ENCODE peak calls at places on chromosomes 2 and 18, in nine cellular contexts. J is IMR-90, S is GM10248, C is transverse colon, D is heart left ventricle, W is epithelial cell of esophagus, A is foreskin keratinocyte, H is fibroblast of villous mesenchyme, Y is SK-N-SH. Q is an unnamed sample.

GRCh38 chr18:54279477-54280205 is 10.3 kb downstream of the POLI start:
- DNase-seq in J (no peak), S (no peak), C (no peak), D (no peak), W (no peak), A (no peak), H (no peak), Y (no peak), Q (no peak)

GRCh38 chr2:20516646-20517341 is 69.9 kb downstream of the RHOB start:
- DNase-seq in J (peak), S (peak), C (no peak), D (no peak), W (no peak), A (no peak), H (no peak), Y (no peak), Q (no peak)

GRCh38 chr2:220293966-220294365 is 666.5 kb downstream of the SLC4A3 start:
- DNase-seq in J (no peak), S (no peak), C (no peak), D (no peak), W (peak), A (peak), H (no peak), Y (no peak), Q (no peak)

GRCh38 chr2:96065381-96065930 is 30.7 kb upstream of the GPAT2 start:
- DNase-seq in J (no peak), S (no peak), C (no peak), D (no peak), W (no peak), A (no peak), H (no peak), Y (peak), Q (no peak)

GRCh38 chr18:31977270-31977872 is 34.4 kb upstream of the TRAPPC8 start:
- DNase-seq in J (peak), S (peak), C (peak), D (no peak), W (peak), A (peak), H (peak), Y (peak), Q (peak)

GRCh38 chr2:11669454-11670291 is at the start of gene NTSR2:
- DNase-seq in J (peak), S (no peak), C (peak), D (peak), W (peak), A (peak), H (peak), Y (no peak), Q (peak)

GRCh38 chr18:75204978-75205759 is 3.8 kb downstream of the PTGR3 start:
- DNase-seq in J (peak), S (no peak), C (no peak), D (peak), W (no peak), A (no peak), H (peak), Y (no peak), Q (no peak)

GRCh38 chr18:13368080-13368813 is 149.7 kb downstream of the LDLRAD4 start:
- DNase-seq in J (no peak), S (no peak), C (no peak), D (no peak), W (no peak), A (no peak), H (no peak), Y (no peak), Q (no peak)

GRCh38 chr2:198315791-198316190 is 511.4 kb downstream of the PLCL1 start:
- DNase-seq in J (no peak), S (no peak), C (no peak), D (no peak), W (no peak), A (no peak), H (peak), Y (no peak), Q (no peak)

GRCh38 chr2:125386074-125386473 is 1269.9 kb upstream of the GYPC start:
- DNase-seq in J (no peak), S (no peak), C (no peak), D (no peak), W (no peak), A (no peak), H (no peak), Y (no peak), Q (no peak)
- TF ChIP-seq CTCF in J (no peak), S (no peak), C (no peak), D (no peak), W (no peak), A (no peak), H (no peak), Y (no peak), Q (no peak)

GRCh38 chr2:2184549-2185249 is 146.4 kb downstream of the MYT1L start:
- DNase-seq in J (no peak), S (no peak), C (no peak), D (no peak), W (no peak), A (no peak), H (no peak), Y (no peak), Q (no peak)

GRCh38 chr2:2191110-2191707 is 139.9 kb downstream of the MYT1L start:
- DNase-seq in J (no peak), S (no peak), C (no peak), D (no peak), W (no peak), A (no peak), H (no peak), Y (peak), Q (no peak)

GRCh38 chr2:2189112-2189398 is 142.0 kb downstream of the MYT1L start:
- DNase-seq in J (no peak), S (no peak), C (no peak), D (no peak), W (no peak), A (no peak), H (no peak), Y (no peak), Q (no peak)

GRCh38 chr2:2187196-2187595 is 143.9 kb downstream of the MYT1L start:
- DNase-seq in J (no peak), S (no peak), C (no peak), D (no peak), W (no peak), A (no peak), H (no peak), Y (no peak), Q (no peak)

DNA sequence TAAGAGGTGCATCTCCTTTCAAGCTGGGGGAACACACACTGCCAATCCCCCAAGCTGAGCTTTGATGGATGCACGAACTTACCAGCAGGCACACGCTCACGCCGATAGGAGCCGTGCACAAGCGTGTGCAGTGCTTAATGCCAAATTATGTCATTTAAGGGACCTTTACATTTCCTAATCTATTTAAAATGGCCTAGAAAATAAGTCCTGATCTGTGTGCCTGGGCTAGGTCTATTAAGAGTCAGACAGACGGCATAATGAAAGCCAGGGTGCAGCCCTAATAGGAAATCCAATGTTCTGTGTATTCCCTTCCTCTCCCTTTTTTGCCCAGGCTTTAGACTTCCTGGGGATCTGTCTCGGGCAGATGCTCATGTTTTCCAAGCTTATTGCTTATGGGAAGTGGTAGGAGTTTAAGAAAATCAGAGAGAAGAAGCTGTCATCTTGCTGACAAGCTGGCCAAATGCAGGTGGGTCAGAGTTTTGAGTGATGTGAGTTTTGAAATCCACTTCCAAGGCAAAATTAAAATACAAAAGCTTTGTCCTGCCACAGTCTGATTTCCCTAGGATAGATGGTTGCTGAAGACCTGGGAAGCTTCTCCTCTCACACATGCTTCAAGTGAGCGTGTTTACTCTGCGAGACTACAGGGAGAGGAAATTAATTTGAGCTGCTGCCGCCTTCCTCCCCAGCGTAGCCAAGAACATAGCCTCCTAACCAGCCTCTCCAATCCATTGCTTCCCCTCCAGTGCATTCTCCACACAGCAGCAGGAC is 142.5 kb downstream of the MYT1L start:
- DNase-seq in J (no peak), S (no peak), C (no peak), D (no peak), W (no peak), A (no peak), H (no peak), Y (peak), Q (no peak)
- TF ChIP-seq CTCF in J (no peak), S (no peak), C (no peak), D (no peak), W (no peak), A (no peak), H (no peak), Y (no peak), Q (no peak)

GRCh38 chr2:201618744-201619654 is 24.3 kb downstream of the TMEM237 start:
- DNase-seq in J (peak), S (peak), C (peak), D (peak), W (peak), A (peak), H (peak), Y (peak), Q (peak)
- TF ChIP-seq CTCF in J (peak), S (peak), C (no peak), D (peak), W (peak), A (peak), H (peak), Y (no peak), Q (peak)

GRCh38 chr2:98039085-98039756 is 43.5 kb upstream of the TMEM131 start:
- DNase-seq in J (no peak), S (no peak), C (peak), D (peak), W (no peak), A (no peak), H (no peak), Y (no peak), Q (no peak)
- TF ChIP-seq CTCF in J (no peak), S (no peak), C (no peak), D (no peak), W (no peak), A (no peak), H (no peak), Y (no peak), Q (no peak)

GRCh38 chr2:149743842-149744468 is 156.4 kb upstream of the MMADHC start:
- DNase-seq in J (peak), S (no peak), C (no peak), D (no peak), W (peak), A (peak), H (peak), Y (no peak), Q (peak)
- TF ChIP-seq CTCF in J (peak), S (no peak), C (no peak), D (no peak), W (no peak), A (peak), H (no peak), Y (peak), Q (peak)

GRCh38 chr2:196748123-196748522 is 51.4 kb downstream of the GTF3C3 start:
- DNase-seq in J (no peak), S (no peak), C (no peak), D (no peak), W (no peak), A (no peak), H (no peak), Y (no peak), Q (no peak)

GRCh38 chr2:196745711-196746110 is 53.8 kb downstream of the GTF3C3 start:
- DNase-seq in J (no peak), S (no peak), C (no peak), D (no peak), W (peak), A (peak), H (no peak), Y (no peak), Q (no peak)

GRCh38 chr2:196750291-196750923 is 49.1 kb downstream of the GTF3C3 start:
- DNase-seq in J (no peak), S (no peak), C (no peak), D (no peak), W (no peak), A (no peak), H (no peak), Y (no peak), Q (no peak)

DNA sequence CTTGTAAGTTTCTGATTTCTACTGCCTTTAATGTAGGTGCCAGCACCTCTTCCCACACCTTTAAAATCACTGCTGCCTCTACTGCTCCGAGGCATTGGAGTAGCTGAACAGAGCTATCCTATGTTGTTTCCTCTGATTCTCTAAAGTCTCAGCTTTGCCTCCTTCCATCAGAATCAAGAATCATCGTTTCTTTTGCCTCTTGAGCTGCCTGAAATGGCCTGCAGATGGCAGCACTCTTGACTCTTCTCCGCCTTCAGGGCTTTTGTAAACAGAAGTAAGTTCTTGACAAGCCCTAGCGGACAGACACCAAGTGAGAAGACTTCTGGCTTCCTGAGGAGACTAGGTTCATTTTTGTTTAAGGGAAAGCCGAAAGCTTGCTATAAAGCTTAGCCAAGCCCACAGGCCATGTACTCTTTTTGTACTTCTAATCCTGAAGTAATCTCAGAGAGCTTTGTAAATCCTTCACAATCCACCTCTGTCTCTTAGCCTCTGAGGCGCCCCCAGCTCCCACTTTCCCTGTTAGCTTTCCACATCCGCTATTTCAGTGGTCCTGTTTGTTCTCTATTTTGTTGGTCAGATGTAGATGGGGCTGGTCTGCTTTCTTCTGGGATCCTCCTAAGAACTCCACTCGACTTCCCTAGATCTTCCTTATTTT is 48.4 kb downstream of the GTF3C3 start:
- DNase-seq in J (peak), S (peak), C (peak), D (peak), W (peak), A (peak), H (peak), Y (peak), Q (peak)
- TF ChIP-seq CTCF in J (peak), S (peak), C (peak), D (peak), W (peak), A (peak), H (peak), Y (peak), Q (peak)

GRCh38 chr18:49206717-49207116 is 253.7 kb downstream of the DYM start:
- DNase-seq in J (peak), S (no peak), C (no peak), D (no peak), W (peak), A (no peak), H (no peak), Y (peak), Q (peak)

GRCh38 chr18:49201464-49201863 is 250.7 kb upstream of the SMAD7 start:
- DNase-seq in J (no peak), S (no peak), C (no peak), D (no peak), W (no peak), A (no peak), H (no peak), Y (peak), Q (no peak)

GRCh38 chr18:49212819-49213218 is 247.6 kb downstream of the DYM start:
- DNase-seq in J (peak), S (no peak), C (no peak), D (no peak), W (no peak), A (no peak), H (peak), Y (no peak), Q (peak)

DNA sequence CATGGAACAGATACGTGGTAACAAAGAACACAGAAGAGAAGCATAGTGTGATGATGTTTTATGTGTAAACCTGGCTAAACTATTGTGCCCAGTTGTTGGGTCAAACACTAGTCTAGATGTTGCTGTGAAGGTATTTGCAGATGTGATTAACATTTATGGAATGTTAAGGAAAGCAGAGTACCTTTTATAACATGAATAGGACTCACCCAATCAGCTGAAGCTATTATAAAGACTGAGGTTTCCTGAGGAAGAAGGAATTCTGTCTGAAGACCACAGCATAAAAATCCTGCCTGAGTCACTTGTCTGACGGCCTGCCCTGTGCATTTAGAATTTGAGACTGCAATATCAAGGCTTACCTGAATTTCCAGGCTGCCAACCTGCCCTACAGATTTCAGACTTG is 253.1 kb downstream of the DYM start:
- DNase-seq in J (peak), S (no peak), C (no peak), D (no peak), W (peak), A (peak), H (no peak), Y (no peak), Q (peak)
- TF ChIP-seq CTCF in J (no peak), S (no peak), C (no peak), D (no peak), W (no peak), A (no peak), H (no peak), Y (no peak), Q (no peak)

GRCh38 chr2:142286618-142287017 is 155.8 kb upstream of the LRP1B start:
- DNase-seq in J (no peak), S (peak), C (no peak), D (no peak), W (peak), A (no peak), H (no peak), Y (peak), Q (no peak)
- TF ChIP-seq CTCF in J (peak), S (peak), C (peak), D (no peak), W (peak), A (peak), H (no peak), Y (peak), Q (no peak)

Q was measured in cardiac fibroblast.